ENCODE peak calls at places on chromosome 2, in six cellular contexts. E is kidney epithelial cell; U is stimulated activated CD4-positive, alpha-beta T cell treated with anti-CD3 and anti-CD28 coated beads, TNF-alpha, amount 100 ng/mL, for 4 hours; S is caudate nucleus; K is thyroid gland; Y is putamen. D is an unnamed sample.

GRCh38 chr2:182496596-182496995 is 69.8 kb upstream of the PDE1A start:
- DNase-seq in E (no peak), U (no peak), S (no peak), K (no peak), Y (no peak), D (no peak)

GRCh38 chr2:73895473-73895872 is 2.7 kb downstream of the ACTG2 start:
- DNase-seq in E (no peak), U (no peak), S (no peak), K (no peak), Y (no peak), D (no peak)

GRCh38 chr2:229454934-229455631 is 184.0 kb upstream of the PID1 start:
- DNase-seq in E (no peak), U (no peak), S (no peak), K (no peak), Y (no peak), D (peak)

GRCh38 chr2:216023055-216023648 is 9.8 kb upstream of the MREG start:
- DNase-seq in E (no peak), U (peak), S (no peak), K (peak), Y (no peak), D (peak)

GRCh38 chr2:21774691-21775090 is 650.9 kb downstream of the TDRD15 start:
- DNase-seq in E (no peak), U (no peak), S (no peak), K (no peak), Y (no peak), D (no peak)

GRCh38 chr2:182372661-182373060 is 54.2 kb downstream of the PDE1A start:
- DNase-seq in E (peak), U (no peak), S (no peak), K (no peak), Y (no peak), D (peak)

GRCh38 chr2:201127570-201127969 is 11.6 kb downstream of the CFLAR start:
- DNase-seq in E (no peak), U (no peak), S (no peak), K (peak), Y (peak), D (peak)

GRCh38 chr2:86778957-86779356 is 11.8 kb downstream of the CD8A start:
- DNase-seq in E (no peak), U (no peak), S (no peak), K (no peak), Y (no peak), D (no peak)

GRCh38 chr2:165627463-165627862 is 158.0 kb downstream of the CSRNP3 start:
- DNase-seq in E (peak), U (no peak), S (no peak), K (no peak), Y (no peak), D (peak)

GRCh38 chr2:65612654-65613053 is 180.3 kb upstream of the SPRED2 start:
- DNase-seq in E (no peak), U (no peak), S (no peak), K (no peak), Y (no peak), D (no peak)

GRCh38 chr2:20444113-20444992 is 2.5 kb upstream of the RHOB start:
- DNase-seq in E (no peak), U (no peak), S (no peak), K (no peak), Y (no peak), D (no peak)

GRCh38 chr2:152513681-152514080 is 178.7 kb downstream of the FMNL2 start:
- DNase-seq in E (no peak), U (no peak), S (no peak), K (no peak), Y (no peak), D (peak)

GRCh38 chr2:234679766-234680687 is 183.1 kb upstream of the ARL4C start:
- DNase-seq in E (peak), U (no peak), S (no peak), K (peak), Y (no peak), D (peak)

GRCh38 chr2:128249555-128249954 is 69.1 kb downstream of the HS6ST1 start:
- DNase-seq in E (no peak), U (no peak), S (no peak), K (no peak), Y (no peak), D (no peak)

GRCh38 chr2:226794751-226795171 is 4.9 kb downstream of the IRS1 start:
- DNase-seq in E (no peak), U (no peak), S (no peak), K (peak), Y (no peak), D (peak)

GRCh38 chr2:109448946-109449788 is 164.6 kb downstream of the SEPTIN10 start:
- DNase-seq in E (no peak), U (no peak), S (no peak), K (peak), Y (no peak), D (no peak)

GRCh38 chr2:160289803-160290202 is 89.7 kb upstream of the ITGB6 start:
- DNase-seq in E (no peak), U (no peak), S (no peak), K (no peak), Y (no peak), D (peak)